ENCODE peak calls at places on chromosomes 2 and 18, in eight cellular contexts. Y is Peyer's patch, M is AG09319, U is neural progenitor cell, C is NCI-H1092, Q is breast epithelium, J is nucleus accumbens, V is fibroblast of gingiva. R is an unnamed sample.

GRCh38 chr2:86047575-86048382 is 57.9 kb downstream of the POLR1A start:
- DNase-seq in J (no peak), U (no peak), Q (peak; percentile 24), Y (no peak), V (no peak), M (no peak), C (no peak), R (no peak)

GRCh38 chr2:74513605-74514367 is 464 bp upstream of the TLX2 start:
- DNase-seq in C (no peak), V (no peak), J (no peak), Y (no peak), M (no peak), Q (no peak), U (peak; percentile 54), R (no peak)

GRCh38 chr2:24276349-24276899 is 83.9 kb downstream of the ITSN2 start:
- DNase-seq in C (no peak), V (no peak), U (no peak), Q (no peak), Y (no peak), J (no peak), M (no peak), R (no peak)

GRCh38 chr2:106534471-106534870 is 47.3 kb downstream of the CD8B2 start:
- DNase-seq in M (no peak), C (no peak), V (no peak), U (no peak), J (no peak), Y (no peak), Q (no peak), R (no peak)

GRCh38 chr2:147456729-147457128 is 388.1 kb upstream of the ACVR2A start:
- DNase-seq in V (no peak), C (no peak), M (no peak), J (no peak), Q (no peak), U (no peak), Y (no peak), R (no peak)

GRCh38 chr2:94993176-94994062 is 32.1 kb upstream of the MAL start:
- DNase-seq in V (no peak), M (no peak), J (no peak), Y (peak; percentile 28), U (no peak), Q (peak; percentile 42), C (no peak), R (no peak)

GRCh38 chr2:138500592-138501426 is 761 bp upstream of the SPOPL start:
- DNase-seq in V (no peak), C (no peak), Y (no peak), Q (no peak), M (no peak), J (no peak), U (no peak), R (no peak)

GRCh38 chr18:75915941-75916640 is 488.6 kb upstream of the SMIM21 start:
- DNase-seq in J (peak; percentile 32), Q (no peak), Y (no peak), M (no peak), U (peak; percentile 96), C (peak; percentile 81), V (no peak), R (no peak)

GRCh38 chr2:192195548-192196418 is 1.1 kb upstream of the TMEFF2 start:
- DNase-seq in Y (no peak), U (peak; percentile 89), M (no peak), J (no peak), C (peak; percentile 29), Q (no peak), V (peak; percentile 13), R (no peak)

GRCh38 chr2:199810422-199811250 is 40.4 kb downstream of the FTCDNL1 start:
- DNase-seq in U (no peak), C (no peak), M (no peak), Q (no peak), J (no peak), Y (no peak), V (peak; percentile 73), R (no peak)

GRCh38 chr2:3637311-3637675 is 20.7 kb upstream of the ALLC start:
- DNase-seq in M (no peak), Q (peak; percentile 12), J (no peak), U (no peak), Y (peak; percentile 6), V (no peak), C (no peak), R (peak; percentile 1)

GRCh38 chr2:187003038-187003543 is 154.1 kb upstream of the ZSWIM2 start:
- DNase-seq in Y (no peak), C (no peak), J (no peak), V (no peak), U (no peak), Q (no peak), M (no peak), R (no peak)

GRCh38 chr18:35661483-35662146 is 80.1 kb downstream of the GALNT1 start:
- DNase-seq in V (no peak), Q (no peak), M (no peak), C (no peak), U (no peak), Y (no peak), J (no peak), R (no peak)

GRCh38 chr2:240599141-240599583 is 12.6 kb downstream of the CAPN10 start:
- DNase-seq in Q (no peak), M (no peak), V (no peak), C (no peak), J (no peak), Y (peak; percentile 25), U (no peak), R (peak; percentile 31)

R was measured in CD14-positive monocyte.